ENCODE peak calls at places on chromosome 3, in five cellular contexts. K is pulmonary artery endothelial cell, T is hepatic stellate cell, J is AG04450, S is right cardiac atrium. G is an unnamed sample.

GRCh38 chr3:155847993-155848392 is 6.2 kb downstream of the SLC33A1 start:
- DNase-seq in T (no peak), S (no peak), K (no peak), J (no peak), G (no peak)

GRCh38 chr3:139830817-139831216 is 104.2 kb upstream of the CLSTN2 start:
- DNase-seq in K (no peak), J (no peak), T (no peak), S (peak), G (no peak)

GRCh38 chr3:127628788-127629456 is at the start of gene PODXL2:
- DNase-seq in T (peak), K (no peak), S (peak), J (no peak), G (no peak)

GRCh38 chr3:188049890-188050530 is 103.9 kb upstream of the LPP start:
- DNase-seq in T (no peak), S (no peak), J (no peak), K (no peak), G (no peak)

GRCh38 chr3:109131276-109131675 is 5.2 kb upstream of the C3orf85 start:
- DNase-seq in T (no peak), J (no peak), S (no peak), K (no peak), G (no peak)

GRCh38 chr3:71119171-71119570 is 464.4 kb downstream of the FOXP1 start:
- DNase-seq in S (no peak), J (no peak), T (no peak), K (no peak), G (no peak)

GRCh38 chr3:114155370-114155821 is 23.5 kb downstream of the DRD3 start:
- DNase-seq in J (no peak), T (no peak), K (peak), S (no peak), G (no peak)

GRCh38 chr3:161212892-161213291 is 8.2 kb upstream of the NMD3 start:
- DNase-seq in K (no peak), S (no peak), T (no peak), J (no peak), G (no peak)

GRCh38 chr3:100602506-100603444 is 6.6 kb upstream of the ADGRG7 start:
- DNase-seq in J (no peak), K (no peak), T (peak), S (no peak), G (peak)

GRCh38 chr3:14636496-14637087 is 15.0 kb upstream of the CCDC174 start:
- DNase-seq in S (no peak), J (no peak), K (no peak), T (no peak), G (no peak)

GRCh38 chr3:46998121-46998851 is 18.8 kb downstream of the NBEAL2 start:
- DNase-seq in S (peak), J (no peak), T (peak), K (no peak), G (no peak)

GRCh38 chr3:14284694-14285404 is 106.2 kb downstream of the LSM3 start:
- DNase-seq in K (no peak), T (no peak), S (no peak), J (no peak), G (no peak)

GRCh38 chr3:32586361-32586760 is 15.7 kb upstream of the DYNC1LI1 start:
- DNase-seq in J (no peak), T (no peak), K (no peak), S (no peak), G (no peak)

GRCh38 chr3:135447478-135447877 is 518.0 kb upstream of the PPP2R3A start:
- DNase-seq in S (no peak), T (no peak), K (no peak), J (no peak), G (no peak)

GRCh38 chr3:9862391-9863235 is 17.4 kb downstream of the CIDEC start:
- DNase-seq in S (peak), K (no peak), T (peak), J (no peak), G (no peak)

GRCh38 chr3:129663045-129663446 is 56.6 kb upstream of the PLXND1 start:
- DNase-seq in S (no peak), K (no peak), J (no peak), T (no peak), G (no peak)

GRCh38 chr3:98846101-98846500 is 55.4 kb downstream of the DCBLD2 start:
- DNase-seq in S (no peak), K (no peak), J (no peak), T (peak), G (no peak)

GRCh38 chr3:42831321-42831713 is 22.1 kb downstream of the ACKR2 start:
- DNase-seq in J (no peak), K (no peak), T (peak), S (peak), G (no peak)

GRCh38 chr3:69309810-69310209 is 76.1 kb downstream of the FRMD4B start:
- DNase-seq in K (no peak), J (no peak), T (no peak), S (no peak), G (no peak)

GRCh38 chr3:104536715-104537114 is 830.0 kb upstream of the ALCAM start:
- DNase-seq in T (no peak), S (no peak), K (no peak), J (no peak), G (no peak)

GRCh38 chr3:127690106-127690505 is 17.4 kb downstream of the ABTB1 start:
- DNase-seq in K (no peak), S (peak), J (no peak), T (peak), G (no peak)

GRCh38 chr3:189041482-189042090 is 130.2 kb upstream of the TPRG1 start:
- DNase-seq in T (peak), J (no peak), S (no peak), K (peak), G (peak)

GRCh38 chr3:124928333-124929202 is 6.0 kb downstream of the MUC13 start:
- DNase-seq in S (peak), T (no peak), K (peak), J (peak), G (peak)

GRCh38 chr3:62732183-62732904 is 142.9 kb downstream of the CADPS start:
- DNase-seq in K (no peak), J (no peak), S (no peak), T (no peak), G (no peak)

GRCh38 chr3:74067296-74067695 is 442.6 kb upstream of the PDZRN3 start:
- DNase-seq in S (no peak), J (no peak), K (no peak), T (peak), G (peak)

GRCh38 chr3:23704316-23704715 is 101.4 kb upstream of the UBE2E1 start:
- DNase-seq in J (no peak), S (no peak), K (no peak), T (no peak), G (no peak)